ENCODE peak calls at places on chromosomes 4 and X, in ten cellular contexts. W is HT-29; J is M059J; T is NCI-H460; Y is A549; S is colonic mucosa; C is left lung; R is stimulated activated CD4-positive, alpha-beta T cell treated with anti-CD3 and anti-CD28 coated beads, Interleukin-15, amount 100 ng/mL, for 48 hours; N is activated naive CD8-positive, alpha-beta T cell treated with anti-CD3 and anti-CD28 coated beads, Interleukin-2, amount 50 U/mL, for 16 hours; Z is lung microvascular endothelial cell. F is an unnamed sample.

GRCh38 chrX:105260291-105261043 is 40.0 kb upstream of the TEX13A start:
- DNase-seq in W (no peak), J (no peak), T (no peak), Y (no peak), S (no peak), C (no peak), R (no peak), N (no peak), Z (no peak), F (no peak)

GRCh38 chr4:78645853-78646757 is 94.5 kb downstream of the ANXA3 start:
- DNase-seq in W (peak), J (peak), T (peak), Y (peak), S (peak), C (no peak), R (no peak), N (no peak), Z (peak), F (no peak)

GRCh38 chr4:44638091-44638490 is 13.3 kb downstream of the YIPF7 start:
- DNase-seq in W (no peak), J (no peak), T (no peak), Y (no peak), S (no peak), C (no peak), R (no peak), N (no peak), Z (no peak), F (no peak)

GRCh38 chrX:110081740-110082139 is 78.8 kb downstream of the TMEM164 start:
- DNase-seq in W (no peak), J (peak), T (no peak), Y (peak), S (no peak), C (no peak), R (no peak), N (no peak), Z (peak), F (no peak)

GRCh38 chr4:176302283-176303275 is 17.2 kb upstream of the SPCS3 start:
- DNase-seq in W (no peak), J (peak), T (peak), Y (peak), S (no peak), C (no peak), R (no peak), N (no peak), Z (no peak), F (no peak)

GRCh38 chrX:22165732-22166457 is 106.8 kb upstream of the CBLL2 start:
- DNase-seq in W (no peak), J (peak), T (peak), Y (peak), S (no peak), C (no peak), R (no peak), N (no peak), Z (no peak), F (no peak)

GRCh38 chr4:141540643-141541042 is 95.7 kb upstream of the IL15 start:
- DNase-seq in W (no peak), J (peak), T (no peak), Y (peak), S (no peak), C (no peak), R (no peak), N (no peak), Z (no peak), F (no peak)

GRCh38 chr4:145881991-145882390 is 56.6 kb downstream of the ZNF827 start:
- DNase-seq in W (no peak), J (no peak), T (no peak), Y (no peak), S (peak), C (peak), R (no peak), N (no peak), Z (no peak), F (no peak)

GRCh38 chr4:17614416-17615299 is at the start of gene MED28:
- DNase-seq in W (peak), J (peak), T (peak), Y (peak), S (peak), C (peak), R (peak), N (peak), Z (peak), F (peak)

GRCh38 chr4:153211986-153212720 is 7.9 kb downstream of the TRIM2 start:
- DNase-seq in W (no peak), J (peak), T (no peak), Y (no peak), S (no peak), C (no peak), R (no peak), N (no peak), Z (no peak), F (no peak)